ENCODE peak calls at places on chromosomes 5 and 9, in four cellular contexts. N is NCI-H446 treated with DMSO at 0.1 percent for 48 hours, A is tibial artery, C is tibial nerve. R is an unnamed sample.

GRCh38 chr5:7518947-7519560 is 123.1 kb downstream of the ADCY2 start:
- DNase-seq in N (no peak), A (no peak), C (no peak), R (no peak)

GRCh38 chr9:97559111-97559514 is 57.6 kb downstream of the TMOD1 start:
- DNase-seq in N (no peak), C (no peak), A (no peak), R (peak; percentile 4)

GRCh38 chr9:113986931-113987330 is 91.2 kb downstream of the AMBP start:
- DNase-seq in C (no peak), N (no peak), A (no peak), R (no peak)

GRCh38 chr5:168877132-168877895 is 298.1 kb upstream of the PANK3 start:
- DNase-seq in C (no peak), A (no peak), N (no peak), R (peak; percentile 4)

GRCh38 chr5:14983666-14984441 is 112.3 kb upstream of the ANKH start:
- DNase-seq in A (no peak), C (no peak), N (no peak), R (no peak)

GRCh38 chr9:113155911-113156559 is 5.2 kb downstream of the SLC31A2 start:
- DNase-seq in C (no peak), N (no peak), A (no peak), R (no peak)

GRCh38 chr5:137621306-137621705 is 114.6 kb downstream of the KLHL3 start:
- DNase-seq in N (no peak), C (no peak), A (no peak), R (no peak)

GRCh38 chr9:108033976-108034964 is 544.7 kb upstream of the KLF4 start:
- DNase-seq in A (no peak), C (no peak), N (no peak), R (peak; percentile 39)

GRCh38 chr5:109316631-109317030 is 93.1 kb downstream of the PJA2 start:
- DNase-seq in C (no peak), N (no peak), A (no peak), R (no peak)

GRCh38 chr9:7363777-7364477 is 435.7 kb downstream of the DMAC1 start:
- DNase-seq in C (no peak), A (no peak), N (no peak), R (no peak)

GRCh38 chr9:8362250-8362649 is 562.7 kb upstream of the DMAC1 start:
- DNase-seq in C (no peak), N (no peak), A (no peak), R (peak; percentile 26)

GRCh38 chr5:177133119-177133844 is at the start of gene NSD1:
- DNase-seq in A (peak; percentile 88), C (peak; percentile 83), N (no peak), R (no peak)

GRCh38 chr9:134204041-134204440 is 39.7 kb upstream of the RNU6ATAC start:
- DNase-seq in N (no peak), C (no peak), A (no peak), R (no peak)

GRCh38 chr5:4124201-4124852 is 528.7 kb downstream of the IRX1 start:
- DNase-seq in A (no peak), N (no peak), C (no peak), R (no peak)

GRCh38 chr9:35553670-35554543 is 51.2 kb upstream of the TESK1 start:
- DNase-seq in C (no peak), N (peak; percentile 10), A (peak; percentile 83), R (peak; percentile 80)

GRCh38 chr5:9194509-9194908 is 351.4 kb downstream of the SEMA5A start:
- DNase-seq in A (no peak), C (no peak), N (no peak), R (no peak)

GRCh38 chr9:13432914-13433313 is 153.4 kb upstream of the MPDZ start:
- DNase-seq in A (no peak), C (no peak), N (no peak), R (no peak)

GRCh38 chr9:31894008-31894407 is 490.4 kb upstream of the ACO1 start:
- DNase-seq in C (no peak), A (no peak), N (no peak), R (no peak)

R was measured in kidney glomerular epithelial cell.